ENCODE peak calls at places on chromosome 12, in seven cellular contexts. W is CD8-positive, alpha-beta T cell; I is caudate nucleus; H is HepG2; G is A549; X is testis; M is transverse colon. J is an unnamed sample.

GRCh38 chr12:53974084-53975018 is at the start of gene HOTAIR:
- DNase-seq in W (no peak), I (no peak), H (no peak), G (peak), X (no peak), M (no peak), J (no peak)

GRCh38 chr12:28034271-28034670 is 61.7 kb upstream of the PTHLH start:
- DNase-seq in W (no peak), I (no peak), H (no peak), G (no peak), X (no peak), M (no peak), J (no peak)

GRCh38 chr12:13631873-13632272 is 349.5 kb downstream of the GRIN2B start:
- DNase-seq in W (no peak), I (peak), H (no peak), G (no peak), X (no peak), M (no peak), J (no peak)

GRCh38 chr12:34286934-34287333 is 264.6 kb downstream of the ALG10 start:
- DNase-seq in W (no peak), I (no peak), H (no peak), G (no peak), X (no peak), M (no peak), J (no peak)

GRCh38 chr12:110936367-110937103 is 16.2 kb upstream of the MYL2 start:
- DNase-seq in W (no peak), I (no peak), H (no peak), G (no peak), X (no peak), M (no peak), J (no peak)

GRCh38 chr12:121955258-121956040 is 37.1 kb downstream of the CFAP251 start:
- DNase-seq in W (no peak), I (no peak), H (no peak), G (peak), X (no peak), M (no peak), J (no peak)

GRCh38 chr12:125284945-125285344 is 219.7 kb downstream of the AACS start:
- DNase-seq in W (no peak), I (no peak), H (no peak), G (peak), X (peak), M (no peak), J (no peak)

GRCh38 chr12:25615119-25615518 is 62.0 kb upstream of the LMNTD1 start:
- DNase-seq in W (no peak), I (no peak), H (no peak), G (peak), X (no peak), M (no peak), J (peak)

GRCh38 chr12:11836282-11836963 is 186.9 kb downstream of the ETV6 start:
- DNase-seq in W (no peak), I (no peak), H (no peak), G (no peak), X (peak), M (peak), J (no peak)

GRCh38 chr12:47388712-47389111 is 309.0 kb upstream of the AMIGO2 start:
- DNase-seq in W (no peak), I (no peak), H (no peak), G (no peak), X (no peak), M (no peak), J (no peak)

GRCh38 chr12:50718760-50719159 is 45.1 kb upstream of the ATF1 start:
- DNase-seq in W (no peak), I (no peak), H (no peak), G (no peak), X (no peak), M (no peak), J (no peak)

GRCh38 chr12:75704664-75705063 is 193.3 kb upstream of the KRR1 start:
- DNase-seq in W (no peak), I (no peak), H (no peak), G (no peak), X (no peak), M (no peak), J (no peak)

GRCh38 chr12:77087427-77087826 is 22.1 kb upstream of the E2F7 start:
- DNase-seq in W (no peak), I (no peak), H (no peak), G (no peak), X (no peak), M (no peak), J (peak)

GRCh38 chr12:33752854-33753253 is 269.4 kb upstream of the ALG10 start:
- DNase-seq in W (no peak), I (no peak), H (no peak), G (no peak), X (no peak), M (no peak), J (no peak)

GRCh38 chr12:109870648-109871047 is 9.7 kb downstream of the GLTP start:
- DNase-seq in W (no peak), I (no peak), H (no peak), G (no peak), X (no peak), M (no peak), J (no peak)

GRCh38 chr12:92271341-92271740 is 125.7 kb upstream of the BTG1 start:
- DNase-seq in W (no peak), I (no peak), H (no peak), G (no peak), X (no peak), M (peak), J (no peak)

GRCh38 chr12:10033783-10034381 is 3.4 kb downstream of the CLEC9A start:
- DNase-seq in W (no peak), I (no peak), H (no peak), G (no peak), X (no peak), M (no peak), J (no peak)

GRCh38 chr12:119419371-119419770 is 84.8 kb downstream of the CCDC60 start:
- DNase-seq in W (no peak), I (no peak), H (no peak), G (no peak), X (no peak), M (no peak), J (no peak)

GRCh38 chr12:11941601-11942360 is 129.0 kb upstream of the BCL2L14 start:
- DNase-seq in W (no peak), I (no peak), H (no peak), G (no peak), X (no peak), M (no peak), J (peak)

GRCh38 chr12:116528067-116528466 is 31.1 kb upstream of the MAP1LC3B2 start:
- DNase-seq in W (no peak), I (no peak), H (no peak), G (peak), X (no peak), M (no peak), J (no peak)

GRCh38 chr12:113070117-113070906 is 13.8 kb downstream of the DTX1 start:
- DNase-seq in W (peak), I (no peak), H (no peak), G (no peak), X (peak), M (peak), J (no peak)

GRCh38 chr12:82966160-82966559 is 279.5 kb downstream of the TMTC2 start:
- DNase-seq in W (no peak), I (no peak), H (no peak), G (no peak), X (no peak), M (no peak), J (no peak)

GRCh38 chr12:95216704-95217376 is 427 bp downstream of the FGD6 start:
- DNase-seq in W (no peak), I (no peak), H (peak), G (peak), X (no peak), M (no peak), J (no peak)

DNA sequence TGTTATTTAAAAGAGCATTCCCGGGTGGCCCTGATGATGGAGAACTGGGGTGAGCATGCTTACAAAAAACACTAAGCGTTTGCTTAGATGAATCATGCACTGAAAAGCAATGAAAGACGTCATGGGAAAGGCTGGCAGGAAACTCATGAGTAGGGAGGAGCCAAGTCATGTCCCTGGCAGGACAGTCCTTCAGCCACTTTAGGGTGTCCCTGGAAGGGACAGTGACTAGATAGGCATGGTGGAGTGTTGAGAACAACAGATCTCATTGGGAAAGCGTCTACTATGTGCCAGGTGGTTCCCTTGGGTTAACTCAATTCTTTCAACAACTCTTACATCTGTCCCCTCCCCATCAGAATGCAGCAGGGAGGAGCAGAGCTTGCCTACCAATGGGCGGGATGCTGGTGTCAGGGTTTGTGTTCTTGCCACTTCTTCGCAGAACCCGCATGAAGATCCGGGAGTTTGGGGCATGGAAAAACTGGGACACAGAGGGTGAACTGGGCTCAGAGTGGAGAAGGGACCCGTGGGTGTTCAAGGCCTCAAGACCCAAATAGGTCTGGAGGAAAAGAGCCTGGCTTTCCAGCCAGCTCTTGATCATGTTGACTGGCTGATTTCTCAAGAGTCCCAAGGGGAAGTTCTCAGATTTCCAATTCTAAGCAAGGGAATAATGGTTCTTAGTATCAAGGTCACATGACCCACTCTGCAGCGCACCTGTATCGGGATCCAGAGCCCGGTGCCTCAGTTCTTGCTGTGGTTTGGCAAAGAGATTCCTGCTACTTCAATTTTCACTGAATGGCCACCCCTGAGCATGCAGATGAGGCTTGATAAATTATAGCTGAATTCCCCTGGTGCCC is 653.9 kb upstream of the TBX3 start:
- DNase-seq in W (no peak), I (no peak), H (peak), G (peak), X (no peak), M (peak), J (peak)
- H3K27ac ChIP-seq in W (no peak), I (no peak), H (no peak), G (peak), X (no peak), M (peak), J (peak)

GRCh38 chr12:57739914-57740538 is 1.5 kb upstream of the AGAP2 start:
- DNase-seq in W (no peak), I (peak), H (no peak), G (no peak), X (no peak), M (no peak), J (no peak)

GRCh38 chr12:57738661-57739237 is at the start of gene AGAP2:
- DNase-seq in W (no peak), I (peak), H (no peak), G (no peak), X (peak), M (no peak), J (no peak)

GRCh38 chr12:57740656-57741412 is 2.3 kb upstream of the AGAP2 start:
- DNase-seq in W (peak), I (peak), H (no peak), G (no peak), X (no peak), M (peak), J (no peak)

GRCh38 chr12:57738142-57738474 is 434 bp downstream of the AGAP2 start:
- DNase-seq in W (no peak), I (no peak), H (no peak), G (no peak), X (no peak), M (no peak), J (no peak)

GRCh38 chr12:57739387-57739786 is 845 bp upstream of the AGAP2 start:
- DNase-seq in W (no peak), I (no peak), H (no peak), G (no peak), X (no peak), M (no peak), J (no peak)
- H3K27ac ChIP-seq in W (peak), I (peak), H (no peak), G (no peak), X (no peak), M (no peak), J (no peak)

GRCh38 chr12:70534466-70534865 is 102.8 kb downstream of the PTPRB start:
- DNase-seq in W (no peak), I (no peak), H (no peak), G (no peak), X (no peak), M (no peak), J (no peak)

GRCh38 chr12:70540996-70541395 is 96.2 kb downstream of the PTPRB start:
- DNase-seq in W (no peak), I (no peak), H (peak), G (no peak), X (no peak), M (no peak), J (no peak)

GRCh38 chr12:70535896-70536374 is 101.3 kb downstream of the PTPRB start:
- DNase-seq in W (no peak), I (peak), H (peak), G (no peak), X (peak), M (no peak), J (no peak)

GRCh38 chr12:70536650-70537049 is 100.6 kb downstream of the PTPRB start:
- DNase-seq in W (no peak), I (no peak), H (no peak), G (no peak), X (no peak), M (no peak), J (no peak)
- H3K27ac ChIP-seq in W (no peak), I (peak), H (no peak), G (no peak), X (no peak), M (peak), J (no peak)

DNA sequence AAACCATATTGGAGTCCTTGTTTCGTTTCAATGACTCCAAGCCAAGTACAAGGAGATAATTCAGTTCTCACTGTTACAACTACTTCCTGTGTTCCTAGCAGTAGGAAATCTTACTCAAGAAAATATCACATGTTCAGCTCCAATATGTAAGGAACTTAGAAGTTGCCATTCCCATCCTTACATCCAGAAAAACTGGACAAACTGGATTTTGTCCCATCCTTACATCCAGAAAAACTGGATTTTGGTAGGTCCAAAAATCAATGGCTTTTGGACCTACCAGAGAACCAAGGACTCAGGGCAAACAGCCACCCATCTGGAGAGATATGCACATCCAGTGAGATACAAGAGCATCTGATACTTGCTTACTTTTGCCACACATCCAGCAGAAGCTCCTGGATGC is 23.8 kb downstream of the CMAS start:
- DNase-seq in W (no peak), I (no peak), H (no peak), G (no peak), X (no peak), M (no peak), J (no peak)
- H3K27ac ChIP-seq in W (no peak), I (no peak), H (no peak), G (no peak), X (no peak), M (no peak), J (no peak)

GRCh38 chr12:88746386-88746785 is 166.1 kb upstream of the KITLG start:
- DNase-seq in W (no peak), I (no peak), H (no peak), G (peak), X (no peak), M (no peak), J (no peak)
- H3K27ac ChIP-seq in W (no peak), I (no peak), H (no peak), G (peak), X (no peak), M (peak), J (no peak)

GRCh38 chr12:67355428-67356385 is 86.5 kb downstream of the CAND1 start:
- DNase-seq in W (no peak), I (peak), H (peak), G (peak), X (peak), M (no peak), J (peak)
- H3K27ac ChIP-seq in W (no peak), I (no peak), H (no peak), G (no peak), X (peak), M (no peak), J (no peak)

GRCh38 chr12:122980192-122981035 is at the start of gene ARL6IP4:
- DNase-seq in W (peak), I (no peak), H (no peak), G (peak), X (peak), M (peak), J (no peak)

GRCh38 chr12:122979908-122980191 is 631 bp upstream of the ARL6IP4 start:
- DNase-seq in W (no peak), I (no peak), H (no peak), G (no peak), X (no peak), M (no peak), J (no peak)

GRCh38 chr12:122982494-122982850 is 2.0 kb downstream of the ARL6IP4 start:
- DNase-seq in W (no peak), I (no peak), H (no peak), G (no peak), X (no peak), M (no peak), J (no peak)

GRCh38 chr12:122981587-122982493 is 1.4 kb downstream of the ARL6IP4 start:
- DNase-seq in W (no peak), I (no peak), H (no peak), G (no peak), X (no peak), M (no peak), J (no peak)

DNA sequence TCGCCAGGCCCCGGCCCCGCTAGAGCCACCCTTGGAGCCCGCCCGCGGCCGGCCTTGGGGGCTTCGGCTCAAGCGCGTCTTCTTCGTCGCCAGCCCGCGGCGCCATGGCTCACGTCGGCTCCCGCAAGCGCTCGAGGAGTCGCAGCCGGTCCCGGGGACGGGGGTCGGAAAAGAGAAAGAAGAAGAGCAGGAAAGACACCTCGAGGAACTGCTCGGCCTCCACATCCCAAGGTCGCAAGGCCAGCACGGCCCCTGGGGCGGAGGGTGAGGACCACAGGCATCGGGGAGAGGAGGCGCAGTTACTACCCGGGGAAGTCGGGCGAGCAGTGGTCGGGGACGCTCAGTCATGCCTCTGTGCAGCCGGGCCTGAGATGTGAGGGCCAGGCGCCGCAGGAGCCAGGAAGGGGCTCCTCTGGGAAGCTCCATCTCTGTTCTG is 573 bp downstream of the ARL6IP4 start:
- DNase-seq in W (no peak), I (no peak), H (no peak), G (no peak), X (peak), M (no peak), J (no peak)
- H3K27ac ChIP-seq in W (peak), I (peak), H (peak), G (peak), X (peak), M (peak), J (peak)